ENCODE peak calls at places on chromosomes 3 and 15, in nine cellular contexts. Y is choroid plexus epithelial cell, W is left lung, S is mucosa of descending colon, U is coronary artery, R is neural progenitor cell, H is left ventricle myocardium inferior, Q is fibroblast of mammary gland, F is fibroblast of pulmonary artery. P is an unnamed sample.

GRCh38 chr15:62709261-62709660 is 333.3 kb upstream of the TPM1 start:
- DNase-seq in R (peak), Q (no peak), W (no peak), Y (no peak), U (no peak), S (no peak), H (no peak), F (no peak), P (no peak)

GRCh38 chr3:44825264-44825925 is 36.3 kb upstream of the TMEM42 start:
- DNase-seq in U (no peak), F (peak), H (no peak), W (no peak), R (no peak), Q (peak), S (no peak), Y (peak), P (peak)

GRCh38 chr3:152849996-152850578 is 15.2 kb downstream of the P2RY1 start:
- DNase-seq in W (no peak), Q (no peak), Y (no peak), S (no peak), F (no peak), U (no peak), H (no peak), R (no peak), P (no peak)

GRCh38 chr15:66673410-66674322 is 28.4 kb upstream of the SMAD6 start:
- DNase-seq in Y (peak), F (peak), H (peak), Q (no peak), U (no peak), S (peak), W (peak), R (peak), P (no peak)

GRCh38 chr3:70550723-70551319 is 238.4 kb upstream of the MDFIC2 start:
- DNase-seq in Q (peak), F (peak), W (peak), R (peak), U (no peak), Y (peak), H (peak), S (peak), P (peak)

GRCh38 chr3:140568842-140569520 is 108.9 kb upstream of the TRIM42 start:
- DNase-seq in Q (peak), S (peak), F (no peak), R (no peak), W (no peak), Y (peak), H (peak), U (no peak), P (peak)

GRCh38 chr3:88298189-88298588 is 148.4 kb downstream of the C3orf38 start:
- DNase-seq in S (peak), R (no peak), Q (no peak), F (no peak), U (no peak), W (no peak), Y (peak), H (no peak), P (no peak)

GRCh38 chr3:61954097-61954528 is 392.7 kb downstream of the PTPRG start:
- DNase-seq in F (no peak), S (no peak), W (no peak), R (no peak), H (no peak), U (no peak), Q (peak), Y (peak), P (peak)

GRCh38 chr3:71010731-71011455 is 572.6 kb downstream of the FOXP1 start:
- DNase-seq in S (no peak), R (no peak), Y (no peak), U (no peak), F (no peak), Q (no peak), H (no peak), W (no peak), P (no peak)

GRCh38 chr3:58536501-58537411 is at the start of gene ACOX2:
- DNase-seq in H (peak), U (peak), F (peak), R (no peak), Q (peak), Y (peak), W (peak), S (peak), P (peak)

DNA sequence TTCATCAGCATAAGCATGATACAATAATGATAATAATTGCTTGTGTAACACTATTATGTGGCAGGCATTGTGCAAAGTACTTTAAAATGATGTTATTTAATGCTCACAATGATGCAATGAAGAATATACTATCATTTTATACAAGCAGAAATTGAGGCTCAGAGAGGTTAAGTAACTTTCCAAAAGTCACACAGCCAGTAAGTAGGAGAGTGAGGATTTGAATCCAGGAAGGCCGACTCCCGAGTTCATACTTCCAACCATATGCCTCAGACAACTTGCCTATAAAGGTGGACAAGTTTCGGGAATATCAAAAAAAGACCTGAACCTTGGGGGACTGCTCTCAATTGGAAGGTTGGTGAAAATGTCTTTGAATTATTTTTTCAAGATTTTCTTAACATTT is 19.9 kb downstream of the RARB start:
- DNase-seq in S (no peak), H (no peak), F (no peak), U (no peak), Y (no peak), R (no peak), W (no peak), Q (no peak), P (no peak)
- H3K4me3 ChIP-seq in S (no peak), H (no peak), F (no peak), U (no peak), Y (no peak), R (no peak), W (no peak), Q (no peak), P (no peak)

GRCh38 chr15:52021128-52021671 is 2.2 kb downstream of the MAPK6 start:
- DNase-seq in F (peak), Y (peak), H (no peak), R (peak), Q (peak), S (peak), U (no peak), W (peak), P (peak)
- TF ChIP-seq CTCF in F (no peak), Y (no peak), H (peak), R (peak), Q (no peak), S (no peak), U (no peak), W (no peak), P (no peak)

GRCh38 chr3:158732856-158733200 is 571 bp upstream of the RARRES1 start:
- DNase-seq in Q (no peak), R (no peak), S (no peak), W (no peak), H (no peak), U (no peak), Y (no peak), F (no peak), P (no peak)
- H3K4me3 ChIP-seq in Q (peak), R (peak), S (peak), W (peak), H (peak), U (peak), Y (peak), F (peak), P (peak)

DNA sequence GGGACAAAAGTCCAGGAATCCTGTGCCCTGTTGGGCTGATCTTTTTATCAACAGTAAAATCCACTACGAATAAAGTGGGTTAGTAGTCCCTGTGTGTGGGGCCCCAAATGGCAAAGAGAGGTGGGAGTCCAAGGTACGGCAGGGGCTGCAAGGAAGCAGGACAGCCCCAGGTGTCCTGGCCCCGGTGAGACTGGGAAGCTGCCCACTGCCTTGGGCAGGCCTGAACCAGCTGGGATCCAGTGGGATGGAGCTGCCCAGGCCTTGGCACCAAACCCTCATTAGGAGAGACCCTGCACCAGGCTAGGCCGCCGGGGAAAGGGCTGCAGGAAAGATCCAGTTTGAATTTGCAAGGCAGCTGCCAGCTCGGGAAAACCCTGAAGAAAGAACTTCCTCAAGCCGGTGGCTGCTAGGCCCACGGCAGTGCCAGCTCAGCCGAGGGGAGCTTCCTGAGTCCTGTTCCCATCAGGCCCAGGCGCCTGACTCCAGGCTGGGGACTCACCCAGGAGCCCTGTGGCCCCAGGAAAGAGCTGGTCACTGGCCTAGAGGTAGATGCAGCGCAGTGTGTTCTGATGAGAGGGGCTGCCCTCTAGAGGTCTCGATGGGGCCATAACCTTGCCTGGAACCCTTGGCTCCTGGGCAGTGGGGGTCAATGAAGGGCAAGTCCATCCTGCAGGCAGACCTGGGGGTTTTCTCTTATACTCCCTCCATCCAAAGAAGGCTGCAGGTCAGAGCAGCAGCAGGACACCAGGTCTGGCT is 14.4 kb upstream of the GNAI2 start:
- DNase-seq in H (no peak), W (no peak), U (no peak), S (no peak), R (peak), Q (no peak), F (no peak), Y (no peak), P (no peak)
- TF ChIP-seq CTCF in H (no peak), W (no peak), U (no peak), S (no peak), R (peak), Q (no peak), F (no peak), Y (no peak), P (no peak)

DNA sequence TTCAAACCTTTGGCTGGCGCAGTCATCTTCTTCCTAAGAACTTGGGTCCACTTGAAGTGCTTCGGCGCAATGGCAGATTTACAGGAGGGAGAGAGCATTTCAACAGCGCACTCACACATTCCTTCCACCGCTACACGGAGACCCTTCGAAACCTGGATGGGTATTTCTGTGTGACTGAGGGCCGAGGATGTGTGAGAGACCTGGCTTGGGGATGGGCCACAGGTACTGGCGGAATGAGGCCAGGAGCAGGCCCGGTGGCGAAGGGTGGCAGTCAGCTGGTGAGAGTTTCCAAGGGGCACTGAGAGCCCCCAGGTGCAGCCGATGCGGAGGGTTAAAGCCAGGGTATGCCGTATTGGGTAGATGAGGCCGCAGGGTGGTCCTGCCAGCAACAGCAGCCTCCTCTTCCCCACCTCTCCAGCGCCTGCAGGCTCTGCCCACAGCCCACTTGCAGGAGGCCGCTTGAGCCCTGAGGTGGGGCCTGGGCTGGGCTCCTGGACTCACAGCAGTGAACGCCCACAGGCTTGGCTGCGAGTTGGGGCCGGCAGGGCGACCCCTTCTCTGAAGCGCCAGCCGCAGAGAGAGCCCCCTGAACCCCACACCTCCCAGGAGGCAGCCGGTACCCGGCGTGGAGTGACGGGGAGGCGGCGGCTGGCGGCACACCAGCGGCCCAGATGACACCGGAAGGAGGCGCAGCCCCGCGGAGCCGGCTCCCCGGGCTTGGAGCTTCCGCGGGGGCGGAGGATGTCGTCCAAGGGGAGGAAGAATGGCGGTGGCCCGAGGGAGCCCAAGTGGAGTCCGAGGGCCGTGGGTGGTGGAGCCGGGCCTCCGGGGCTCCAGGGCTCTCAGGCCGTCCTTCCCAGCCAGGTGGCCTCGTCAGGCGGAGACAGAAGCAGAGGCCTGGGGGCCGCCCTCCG is 166.5 kb downstream of the NSMCE3 start:
- DNase-seq in U (no peak), Y (no peak), F (no peak), R (no peak), H (peak), Q (peak), W (no peak), S (no peak), P (no peak)
- H3K4me3 ChIP-seq in U (peak), Y (peak), F (peak), R (peak), H (peak), Q (peak), W (no peak), S (no peak), P (peak)

GRCh38 chr15:64354683-64355558 is 1.1 kb downstream of the CSNK1G1 start:
- DNase-seq in U (no peak), Y (no peak), S (no peak), F (no peak), R (no peak), Q (no peak), W (no peak), H (no peak), P (no peak)

GRCh38 chr15:64361259-64361658 is 5.3 kb upstream of the CSNK1G1 start:
- DNase-seq in Y (no peak), S (no peak), H (no peak), F (no peak), Q (no peak), R (no peak), U (no peak), W (no peak), P (no peak)

GRCh38 chr15:64351265-64351664 is 4.7 kb downstream of the CSNK1G1 start:
- DNase-seq in S (no peak), H (no peak), W (no peak), Q (peak), F (peak), U (no peak), Y (no peak), R (no peak), P (peak)

GRCh38 chr15:64355559-64356442 is at the start of gene CSNK1G1:
- DNase-seq in U (peak), Y (peak), W (peak), S (peak), Q (peak), H (peak), R (peak), F (peak), P (peak)

GRCh38 chr15:64356443-64357040 is 569 bp upstream of the CSNK1G1 start:
- DNase-seq in U (no peak), H (no peak), S (no peak), F (peak), R (peak), Q (peak), W (no peak), Y (peak), P (peak)
- TF ChIP-seq CTCF in U (no peak), H (peak), S (no peak), F (peak), R (peak), Q (peak), W (peak), Y (peak), P (peak)

GRCh38 chr15:58737298-58737697 is 12.2 kb downstream of the ADAM10 start:
- DNase-seq in F (no peak), R (no peak), W (no peak), S (no peak), Q (no peak), U (no peak), H (no peak), Y (no peak), P (no peak)
- H3K4me3 ChIP-seq in F (no peak), R (no peak), W (no peak), S (no peak), Q (no peak), U (no peak), H (no peak), Y (no peak), P (no peak)

GRCh38 chr3:47799733-47800132 is 3.2 kb upstream of the DHX30 start:
- DNase-seq in W (no peak), Q (peak), S (no peak), R (peak), Y (peak), H (no peak), U (no peak), F (no peak), P (no peak)
- TF ChIP-seq CTCF in W (no peak), Q (peak), S (no peak), R (peak), Y (peak), H (peak), U (no peak), F (peak), P (peak)